ENCODE peak calls at places on chromosomes 3 and 15, in eight cellular contexts. B is pancreas, Z is endothelial cell of umbilical vein, N is neural crest cell, K is MCF 10A, T is progenitor cell of endocrine pancreas, Q is HFFc6, L is AG09319. V is an unnamed sample.

GRCh38 chr3:125105116-125105515 is 49.3 kb upstream of the HEG1 start:
- DNase-seq in B (no peak), Z (no peak), N (no peak), K (no peak), T (no peak), Q (no peak), L (no peak), V (no peak)

GRCh38 chr3:55805169-55805568 is 318.1 kb upstream of the WNT5A start:
- DNase-seq in B (no peak), Z (no peak), N (no peak), K (no peak), T (no peak), Q (no peak), L (no peak), V (no peak)

GRCh38 chr3:97719156-97719821 is 45.3 kb upstream of the ARL6 start:
- DNase-seq in B (peak), Z (peak), N (peak), K (peak), T (peak), Q (peak), L (peak), V (peak)

GRCh38 chr3:29345923-29346322 is 65.1 kb downstream of the RBMS3 start:
- DNase-seq in B (no peak), Z (no peak), N (no peak), K (no peak), T (no peak), Q (no peak), L (no peak), V (no peak)

GRCh38 chr15:66752078-66752477 is 50.0 kb downstream of the SMAD6 start:
- DNase-seq in B (no peak), Z (no peak), N (no peak), K (no peak), T (no peak), Q (no peak), L (no peak), V (no peak)

GRCh38 chr3:124784686-124785382 is 54.6 kb downstream of the UMPS start:
- DNase-seq in B (no peak), Z (no peak), N (no peak), K (no peak), T (no peak), Q (no peak), L (no peak), V (no peak)

GRCh38 chr3:126349611-126350501 is 7.4 kb downstream of the KLF15 start:
- DNase-seq in B (peak), Z (no peak), N (no peak), K (no peak), T (no peak), Q (no peak), L (no peak), V (no peak)

GRCh38 chr15:74763416-74763815 is 14.8 kb downstream of the CYP1A2 start:
- DNase-seq in B (no peak), Z (no peak), N (no peak), K (peak), T (no peak), Q (no peak), L (no peak), V (peak)

GRCh38 chr3:105715372-105715771 is 153.4 kb downstream of the CBLB start:
- DNase-seq in B (no peak), Z (peak), N (no peak), K (peak), T (no peak), Q (peak), L (peak), V (peak)

GRCh38 chr3:194852836-194853508 is 167.3 kb downstream of the FAM43A start:
- DNase-seq in B (peak), Z (no peak), N (no peak), K (no peak), T (no peak), Q (no peak), L (no peak), V (no peak)

GRCh38 chr3:144187531-144188230 is 216.1 kb downstream of the DIPK2A start:
- DNase-seq in B (no peak), Z (no peak), N (no peak), K (no peak), T (no peak), Q (no peak), L (peak), V (no peak)

GRCh38 chr3:126288314-126288713 is 68.9 kb downstream of the KLF15 start:
- DNase-seq in B (no peak), Z (no peak), N (no peak), K (no peak), T (no peak), Q (no peak), L (no peak), V (no peak)

GRCh38 chr3:100710355-100711198 is 1.3 kb downstream of the TFG start:
- DNase-seq in B (peak), Z (peak), N (peak), K (peak), T (no peak), Q (peak), L (peak), V (peak)

GRCh38 chr15:67240235-67241131 is 14.0 kb downstream of the AAGAB start:
- DNase-seq in B (peak), Z (peak), N (no peak), K (peak), T (no peak), Q (no peak), L (no peak), V (peak)

GRCh38 chr15:75024102-75024636 is 779 bp downstream of the PPCDC start:
- DNase-seq in B (peak), Z (peak), N (no peak), K (peak), T (no peak), Q (no peak), L (no peak), V (peak)

GRCh38 chr15:71472699-71473098 is 337.7 kb upstream of the NR2E3 start:
- DNase-seq in B (no peak), Z (no peak), N (no peak), K (no peak), T (no peak), Q (no peak), L (no peak), V (no peak)

GRCh38 chr3:130316164-130316563 is 29.3 kb upstream of the COL6A5 start:
- DNase-seq in B (no peak), Z (no peak), N (no peak), K (no peak), T (no peak), Q (peak), L (no peak), V (peak)

GRCh38 chr3:13215940-13216546 is 142.8 kb upstream of the IQSEC1 start:
- DNase-seq in B (peak), Z (no peak), N (no peak), K (peak), T (no peak), Q (peak), L (no peak), V (peak)

GRCh38 chr3:116663161-116663885 is 46.3 kb upstream of the TUSC7 start:
- DNase-seq in B (no peak), Z (no peak), N (no peak), K (no peak), T (no peak), Q (no peak), L (no peak), V (no peak)

GRCh38 chr3:132721479-132722164 is 587 bp downstream of the NPHP3 start:
- DNase-seq in B (peak), Z (no peak), N (no peak), K (peak), T (peak), Q (peak), L (no peak), V (peak)

GRCh38 chr3:102124301-102125158 is 275.2 kb downstream of the NFKBIZ start:
- DNase-seq in B (no peak), Z (no peak), N (no peak), K (peak), T (no peak), Q (peak), L (no peak), V (peak)

GRCh38 chr15:95973566-95974256 is 356.8 kb upstream of the NR2F2 start:
- DNase-seq in B (no peak), Z (no peak), N (peak), K (no peak), T (no peak), Q (no peak), L (no peak), V (no peak)

GRCh38 chr3:170689218-170689874 is 103.5 kb upstream of the SLC7A14 start:
- DNase-seq in B (no peak), Z (peak), N (no peak), K (peak), T (no peak), Q (peak), L (peak), V (peak)

GRCh38 chr3:37967252-37967881 is 23.2 kb upstream of the VILL start:
- DNase-seq in B (peak), Z (peak), N (peak), K (peak), T (peak), Q (peak), L (no peak), V (peak)

GRCh38 chr3:113252553-113252952 is 41.2 kb downstream of the BOC start:
- DNase-seq in B (no peak), Z (no peak), N (no peak), K (no peak), T (no peak), Q (no peak), L (no peak), V (no peak)

GRCh38 chr15:95559875-95560394 is 770.6 kb upstream of the NR2F2 start:
- DNase-seq in B (no peak), Z (peak), N (no peak), K (peak), T (no peak), Q (peak), L (peak), V (peak)

GRCh38 chr3:170076715-170077238 is 39.0 kb downstream of the GPR160 start:
- DNase-seq in B (no peak), Z (no peak), N (no peak), K (no peak), T (no peak), Q (peak), L (no peak), V (no peak)

GRCh38 chr15:90419738-90420487 is 31.9 kb downstream of the IQGAP1 start:
- DNase-seq in B (no peak), Z (peak), N (no peak), K (peak), T (no peak), Q (peak), L (peak), V (peak)

GRCh38 chr3:46849098-46849631 is 14.1 kb downstream of the MYL3 start:
- DNase-seq in B (no peak), Z (no peak), N (no peak), K (no peak), T (peak), Q (no peak), L (no peak), V (no peak)

GRCh38 chr3:46846624-46847542 is 16.4 kb downstream of the MYL3 start:
- DNase-seq in B (no peak), Z (no peak), N (no peak), K (no peak), T (no peak), Q (no peak), L (no peak), V (no peak)

GRCh38 chr3:46845860-46846623 is 17.2 kb downstream of the MYL3 start:
- DNase-seq in B (peak), Z (peak), N (no peak), K (peak), T (peak), Q (peak), L (peak), V (peak)

GRCh38 chr3:46848271-46849097 is 14.8 kb downstream of the MYL3 start:
- DNase-seq in B (peak), Z (peak), N (peak), K (peak), T (no peak), Q (peak), L (no peak), V (peak)

DNA sequence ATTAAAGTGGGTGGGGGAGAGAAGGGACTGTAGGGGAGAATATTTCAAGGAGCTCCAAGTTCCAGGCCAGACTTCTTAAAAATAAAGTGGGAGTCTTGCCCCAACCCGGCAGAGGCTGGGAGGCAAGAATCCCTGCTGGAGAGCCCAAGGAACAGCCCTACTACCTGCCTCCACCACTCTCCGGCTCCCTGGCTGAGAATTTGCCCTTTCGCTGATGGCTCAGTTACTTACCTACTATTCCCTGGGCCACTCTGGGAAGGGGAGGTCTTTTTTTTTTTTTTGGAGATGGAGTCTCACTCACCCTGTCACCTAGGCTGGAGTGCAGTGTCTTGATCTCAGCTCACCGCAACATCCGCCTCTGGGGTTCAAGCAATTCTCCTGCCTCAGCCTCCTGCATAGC is 15.5 kb downstream of the MYL3 start:
- DNase-seq in B (no peak), Z (no peak), N (no peak), K (no peak), T (no peak), Q (no peak), L (no peak), V (no peak)
- TF ChIP-seq CTCF in B (no peak), Z (no peak), N (no peak), K (no peak), T (no peak), Q (no peak), L (no peak), V (no peak)

GRCh38 chr3:167102071-167102470 is 278.0 kb downstream of the ZBBX start:
- DNase-seq in B (no peak), Z (no peak), N (no peak), K (peak), T (no peak), Q (no peak), L (no peak), V (no peak)
- TF ChIP-seq CTCF in B (no peak), Z (no peak), N (peak), K (peak), T (peak), Q (no peak), L (no peak), V (no peak)

DNA sequence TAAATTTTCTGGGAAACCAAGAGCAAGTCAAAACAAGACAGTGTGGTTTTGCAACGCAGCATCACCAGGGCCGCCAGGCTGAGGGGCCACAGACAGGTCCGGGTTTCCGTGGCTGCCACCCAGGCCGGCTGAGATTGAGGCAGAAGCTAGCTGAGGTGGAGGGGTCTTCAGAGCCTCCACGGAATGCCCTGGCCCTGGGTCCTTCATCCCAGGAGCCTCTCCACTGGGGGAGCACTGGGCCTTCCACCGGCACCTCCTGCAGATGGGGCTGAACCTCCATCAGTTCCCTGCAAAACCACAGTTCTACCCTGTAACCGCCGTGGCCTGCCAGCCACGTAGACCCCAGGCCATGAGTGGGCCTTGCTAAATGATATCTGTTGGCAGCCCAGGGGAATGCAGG is 152.7 kb downstream of the CHSY1 start:
- DNase-seq in B (no peak), Z (no peak), N (no peak), K (no peak), T (no peak), Q (no peak), L (no peak), V (peak)
- TF ChIP-seq CTCF in B (no peak), Z (no peak), N (no peak), K (no peak), T (no peak), Q (no peak), L (no peak), V (peak)

DNA sequence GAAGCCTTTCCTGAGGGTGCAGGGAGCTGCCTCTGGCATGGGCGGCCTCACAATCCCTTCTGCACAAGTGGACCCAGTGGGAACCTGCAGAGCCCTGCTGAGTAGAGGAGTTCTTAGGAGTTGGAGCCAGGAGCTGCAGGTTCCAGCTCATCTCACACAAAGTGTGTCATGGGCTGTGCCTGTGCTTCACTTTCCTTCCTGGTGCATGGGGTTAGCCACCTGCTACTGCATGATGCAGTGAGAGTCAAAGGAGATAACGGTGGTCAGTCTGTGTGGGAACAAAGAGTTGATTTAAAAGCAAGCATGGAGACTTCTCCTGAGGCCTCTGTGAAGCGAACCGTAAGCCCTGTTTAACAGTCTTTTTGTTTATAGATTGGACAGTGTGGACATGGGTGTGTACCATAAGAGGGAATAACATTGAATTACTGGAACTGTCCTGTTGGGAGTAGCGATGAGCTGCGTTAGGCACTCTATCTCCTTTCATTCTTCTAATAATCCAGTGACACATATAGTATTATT is 68.6 kb upstream of the PRR23C start:
- DNase-seq in B (no peak), Z (no peak), N (no peak), K (peak), T (no peak), Q (peak), L (no peak), V (no peak)
- TF ChIP-seq CTCF in B (no peak), Z (no peak), N (no peak), K (no peak), T (no peak), Q (peak), L (no peak), V (no peak)

V was measured in epithelial cell of esophagus.